ENCODE peak calls at places on chromosomes 12 and 14, in nine cellular contexts. J is NCI-H2227 treated with DMSO at 0.1 percent for 48 hours; W is activated CD4-positive, alpha-beta T cell treated with anti-CD3 and anti-CD28 coated beads for 24 hours; G is stimulated activated CD4-positive, alpha-beta T cell treated with anti-CD3 and anti-CD28 coated beads, Interleukin-15, amount 100 ng/mL, for 48 hours; R is stimulated activated CD8-positive, alpha-beta memory T cell treated with anti-CD3 and anti-CD28 coated beads, Interleukin-7, amount 100 ng/mL, for 24 hours; P is immature natural killer cell; C is cardiac fibroblast; U is fibroblast of lung; K is AG10803. I is an unnamed sample.

GRCh38 chr12:16225692-16226091 is 51.8 kb downstream of the SLC15A5 start:
- DNase-seq in W (no peak), U (no peak), K (no peak), G (no peak), R (no peak), J (no peak), P (no peak), C (no peak), I (no peak)

GRCh38 chr12:115979851-115980250 is 297.6 kb downstream of the MED13L start:
- DNase-seq in G (no peak), R (no peak), C (no peak), P (no peak), J (no peak), U (no peak), W (no peak), K (no peak), I (no peak)

GRCh38 chr12:4274960-4275868 is 1.7 kb downstream of the CCND2 start:
- DNase-seq in W (no peak), J (no peak), G (no peak), R (no peak), P (no peak), C (no peak), K (no peak), U (peak), I (no peak)

GRCh38 chr12:108641446-108642268 is 8.0 kb upstream of the SELPLG start:
- DNase-seq in W (no peak), U (no peak), K (no peak), P (no peak), R (no peak), G (no peak), C (no peak), J (no peak), I (no peak)

GRCh38 chr12:4056910-4057845 is 184.0 kb upstream of the PARP11 start:
- DNase-seq in K (no peak), P (no peak), G (no peak), U (no peak), J (no peak), W (no peak), R (no peak), C (no peak), I (no peak)

GRCh38 chr12:124441443-124442190 is 125.8 kb downstream of the NCOR2 start:
- DNase-seq in C (peak), J (no peak), W (no peak), P (no peak), G (no peak), K (peak), R (no peak), U (peak), I (no peak)

GRCh38 chr12:65946419-65946818 is 122.1 kb downstream of the HMGA2 start:
- DNase-seq in G (no peak), P (no peak), K (no peak), C (no peak), R (no peak), W (no peak), U (no peak), J (no peak), I (no peak)

GRCh38 chr14:99186956-99187690 is 84.9 kb downstream of the BCL11B start:
- DNase-seq in W (no peak), G (no peak), J (no peak), U (no peak), P (no peak), R (no peak), C (no peak), K (no peak), I (no peak)

GRCh38 chr14:49972199-49972671 is 79.4 kb downstream of the ARF6 start:
- DNase-seq in C (peak), K (peak), P (peak), J (no peak), R (no peak), U (peak), W (no peak), G (no peak), I (no peak)

GRCh38 chr14:105410642-105411016 is 9.0 kb upstream of the MTA1 start:
- DNase-seq in U (no peak), P (no peak), W (no peak), C (no peak), R (no peak), K (no peak), J (no peak), G (no peak), I (no peak)

I was measured in activated naive CD8-positive, alpha-beta T cell treated with anti-CD3 and anti-CD28 coated beads, Interleukin-2, amount 50 U/mL, for 16 hours.